ENCODE peak calls at places on chromosome 18, in four cellular contexts. X is adipocyte; Q is small intestine; O is CD4-positive, alpha-beta T cell. N is an unnamed sample. For H3K27me3, the result is how much of the 10 kb centered on the place peaks cover.

GRCh38 chr18:12589419-12589818 is 68.5 kb downstream of the SPIRE1 start:
- DNase-seq in X (no peak), Q (no peak), O (no peak), N (no peak)

GRCh38 chr18:54774423-54774822 is 53.9 kb upstream of the RAB27B start:
- DNase-seq in X (peak), Q (no peak), O (no peak), N (no peak)

GRCh38 chr18:73614812-73615211 is 532.8 kb downstream of the FBXO15 start:
- DNase-seq in X (peak), Q (no peak), O (no peak), N (no peak)

GRCh38 chr18:59821983-59822382 is 77.8 kb upstream of the PMAIP1 start:
- DNase-seq in X (peak), Q (no peak), O (no peak), N (no peak)

GRCh38 chr18:8744656-8745055 is 39.3 kb downstream of the MTCL1 start:
- DNase-seq in X (no peak), Q (peak), O (peak), N (no peak)

GRCh38 chr18:41657189-41657588 is 297.8 kb upstream of the PIK3C3 start:
- DNase-seq in X (no peak), Q (no peak), O (no peak), N (no peak)

GRCh38 chr18:48922203-48922800 is 28.5 kb downstream of the SMAD7 start:
- DNase-seq in X (no peak), Q (no peak), O (no peak), N (no peak)

GRCh38 chr18:40473221-40473620 is 1481.8 kb upstream of the PIK3C3 start:
- DNase-seq in X (no peak), Q (no peak), O (no peak), N (no peak)

GRCh38 chr18:13390196-13390595 is 171.6 kb downstream of the LDLRAD4 start:
- DNase-seq in X (no peak), Q (no peak), O (no peak), N (no peak)

GRCh38 chr18:46071615-46071893 is 506 bp downstream of the PSTPIP2 start:
- DNase-seq in X (no peak), Q (no peak), O (no peak), N (no peak)

GRCh38 chr18:50190236-50190635 is 4.7 kb downstream of the MYO5B start:
- DNase-seq in X (no peak), Q (no peak), O (no peak), N (no peak)

GRCh38 chr18:50189160-50189559 is 5.8 kb downstream of the MYO5B start:
- DNase-seq in X (no peak), Q (no peak), O (no peak), N (no peak)

GRCh38 chr18:50187659-50188058 is 7.3 kb downstream of the MYO5B start:
- DNase-seq in X (no peak), Q (no peak), O (no peak), N (no peak)

GRCh38 chr18:50186385-50186784 is 8.6 kb downstream of the MYO5B start:
- DNase-seq in X (no peak), Q (no peak), O (no peak), N (no peak)

GRCh38 chr18:50188652-50189051 is 6.3 kb downstream of the MYO5B start:
- DNase-seq in X (no peak), Q (peak), O (no peak), N (no peak)
- H3K27me3 ChIP-seq in X (half or more), Q (under half), O (under half), N (half or more)

DNA sequence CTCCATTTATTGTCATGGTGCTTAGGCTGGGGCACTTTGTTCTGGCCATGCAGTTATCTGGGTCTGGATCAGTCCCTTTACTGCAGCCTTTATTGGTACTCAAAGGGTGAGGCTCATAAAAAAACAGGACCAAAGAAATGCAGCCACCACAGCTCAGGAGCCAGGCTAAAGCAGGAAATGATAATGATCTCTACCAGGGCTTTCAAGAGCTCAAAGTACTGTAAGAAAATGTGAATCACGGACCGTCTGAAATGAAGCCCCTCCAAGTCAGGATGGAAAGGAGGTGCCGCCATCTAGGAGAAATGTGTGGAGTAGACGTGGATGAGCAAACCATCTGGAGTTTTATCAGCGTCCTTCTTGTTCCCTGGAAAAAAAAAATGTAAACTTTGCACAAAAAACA is 162.4 kb upstream of the ZNF516 start:
- DNase-seq in X (peak), Q (no peak), O (no peak), N (no peak)
- H3K27me3 ChIP-seq in X (under half), Q (under half), O (under half), N (under half)

DNA sequence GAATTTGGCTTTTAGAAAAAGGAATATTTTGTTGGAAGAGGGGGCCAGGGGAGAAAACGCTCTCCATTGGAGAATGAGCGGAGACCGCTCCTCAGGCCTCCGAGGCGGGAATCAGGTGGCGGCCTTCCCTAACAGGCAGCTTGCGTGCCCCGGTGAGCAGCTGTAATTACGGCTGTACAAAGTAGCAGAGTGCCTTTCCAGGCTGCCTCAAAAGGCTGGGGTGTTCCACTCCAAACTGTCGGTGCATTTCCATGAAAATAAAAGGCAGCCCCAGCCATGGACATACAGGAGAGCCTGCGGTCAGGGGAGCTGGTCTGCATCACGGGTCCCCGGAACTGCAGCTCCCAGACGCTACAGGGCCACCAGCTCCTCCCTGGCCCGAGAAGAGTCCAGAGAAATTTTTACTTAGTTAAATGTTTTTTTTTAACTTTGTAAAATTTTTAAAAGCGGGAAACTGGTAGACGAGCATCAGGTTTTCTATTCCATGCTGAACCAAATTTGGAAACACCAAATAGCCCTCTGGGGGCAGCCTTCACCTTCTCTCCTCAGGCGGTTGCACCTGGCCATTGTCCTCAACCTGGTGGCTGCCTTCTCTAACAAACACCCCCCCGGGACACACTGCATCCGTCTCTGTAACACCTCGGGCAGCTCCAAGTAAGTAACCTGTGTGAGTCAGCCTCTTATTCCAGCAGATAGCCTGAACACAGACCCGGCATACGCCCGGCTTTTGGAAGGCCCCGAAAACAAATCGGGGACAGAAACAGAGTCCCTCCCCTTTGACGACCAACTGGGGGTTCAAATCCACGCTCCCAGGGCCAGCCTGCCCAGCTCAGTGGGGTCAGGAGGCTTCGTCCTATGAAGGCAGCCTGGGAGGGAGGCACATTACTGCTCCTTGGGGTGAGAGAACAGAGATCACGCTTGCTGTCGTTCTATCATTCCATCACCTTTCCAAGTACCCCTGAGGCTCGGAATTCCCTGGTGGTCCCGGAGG is 209.2 kb upstream of the SALL3 start:
- DNase-seq in X (no peak), Q (no peak), O (no peak), N (no peak)
- H3K27me3 ChIP-seq in X (under half), Q (under half), O (under half), N (under half)

GRCh38 chr18:10858477-10858876 is 290.9 kb downstream of the PIEZO2 start:
- DNase-seq in X (no peak), Q (no peak), O (no peak), N (no peak)

GRCh38 chr18:10863026-10863425 is 286.3 kb downstream of the PIEZO2 start:
- DNase-seq in X (no peak), Q (no peak), O (no peak), N (no peak)

GRCh38 chr18:10864722-10865121 is 284.6 kb downstream of the PIEZO2 start:
- DNase-seq in X (no peak), Q (no peak), O (no peak), N (no peak)

GRCh38 chr18:10860382-10860781 is 289.0 kb downstream of the PIEZO2 start:
- DNase-seq in X (no peak), Q (no peak), O (no peak), N (no peak)

GRCh38 chr18:10860937-10861336 is 288.4 kb downstream of the PIEZO2 start:
- DNase-seq in X (peak), Q (peak), O (no peak), N (no peak)
- H3K27me3 ChIP-seq in X (under half), Q (under half), O (under half), N (under half)

DNA sequence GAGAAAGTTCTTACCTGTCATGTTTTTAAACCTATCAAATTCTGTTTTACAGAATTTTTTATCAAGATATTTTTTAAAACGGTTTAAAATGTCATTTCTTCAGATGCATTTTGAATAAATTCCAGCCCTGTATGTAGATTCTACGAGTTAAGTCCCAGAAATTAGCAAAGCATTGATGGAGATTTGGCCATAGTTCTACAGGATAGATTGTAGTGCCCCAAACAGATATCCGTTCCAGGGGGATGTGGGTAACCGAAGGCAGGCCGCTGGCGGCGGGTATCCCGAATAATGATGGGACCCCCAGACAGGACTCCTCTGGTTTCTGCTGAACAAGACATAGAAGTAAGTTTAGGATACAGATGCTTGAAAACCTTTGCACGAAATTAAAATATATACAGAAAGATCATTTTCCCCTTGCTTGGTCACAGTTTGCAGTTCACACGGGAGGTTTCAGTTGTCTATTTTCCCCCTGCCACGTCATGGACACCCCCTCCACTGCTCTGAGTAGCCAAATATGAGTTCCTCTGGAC is 755 bp downstream of the NOL4 start:
- DNase-seq in X (no peak), Q (no peak), O (no peak), N (no peak)
- H3K27me3 ChIP-seq in X (half or more), Q (under half), O (under half), N (under half)

GRCh38 chr18:22182884-22183610 is 13.7 kb downstream of the GATA6 start:
- DNase-seq in X (no peak), Q (no peak), O (no peak), N (no peak)

GRCh38 chr18:22186484-22186971 is 17.1 kb downstream of the GATA6 start:
- DNase-seq in X (no peak), Q (no peak), O (no peak), N (no peak)

GRCh38 chr18:22183647-22184161 is 14.3 kb downstream of the GATA6 start:
- DNase-seq in X (no peak), Q (no peak), O (no peak), N (no peak)

GRCh38 chr18:22185723-22186386 is 16.5 kb downstream of the GATA6 start:
- DNase-seq in X (no peak), Q (no peak), O (no peak), N (no peak)

DNA sequence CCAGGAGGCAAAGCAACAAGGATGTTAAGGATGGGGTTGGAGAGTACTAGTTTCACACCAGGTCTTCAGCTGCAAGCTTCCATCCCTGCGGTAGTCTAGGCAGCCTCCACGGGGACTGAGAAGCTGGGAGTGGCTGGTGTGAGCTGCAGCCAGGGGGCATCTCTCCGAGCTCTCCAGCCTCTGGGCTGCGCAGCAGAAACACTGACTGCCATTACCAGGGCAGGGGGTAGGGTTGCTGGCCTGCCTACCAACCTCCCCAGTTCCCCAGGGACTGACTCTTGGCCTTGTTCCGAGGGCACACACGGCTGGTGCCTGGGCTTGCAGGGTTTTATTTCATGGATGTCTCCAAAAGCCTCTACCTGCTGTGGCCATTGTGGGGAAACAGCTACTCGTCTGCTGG is 15.9 kb downstream of the GATA6 start:
- DNase-seq in X (no peak), Q (no peak), O (no peak), N (no peak)
- H3K27me3 ChIP-seq in X (under half), Q (under half), O (under half), N (under half)

GRCh38 chr18:55897101-55897500 is 309.1 kb upstream of the TCF4 start:
- DNase-seq in X (no peak), Q (no peak), O (no peak), N (no peak)
- H3K27me3 ChIP-seq in X (under half), Q (under half), O (under half), N (under half)

GRCh38 chr18:77940566-77940965 is 690.9 kb downstream of the GALR1 start:
- DNase-seq in X (no peak), Q (no peak), O (no peak), N (no peak)
- H3K27me3 ChIP-seq in X (under half), Q (under half), O (under half), N (under half)

DNA sequence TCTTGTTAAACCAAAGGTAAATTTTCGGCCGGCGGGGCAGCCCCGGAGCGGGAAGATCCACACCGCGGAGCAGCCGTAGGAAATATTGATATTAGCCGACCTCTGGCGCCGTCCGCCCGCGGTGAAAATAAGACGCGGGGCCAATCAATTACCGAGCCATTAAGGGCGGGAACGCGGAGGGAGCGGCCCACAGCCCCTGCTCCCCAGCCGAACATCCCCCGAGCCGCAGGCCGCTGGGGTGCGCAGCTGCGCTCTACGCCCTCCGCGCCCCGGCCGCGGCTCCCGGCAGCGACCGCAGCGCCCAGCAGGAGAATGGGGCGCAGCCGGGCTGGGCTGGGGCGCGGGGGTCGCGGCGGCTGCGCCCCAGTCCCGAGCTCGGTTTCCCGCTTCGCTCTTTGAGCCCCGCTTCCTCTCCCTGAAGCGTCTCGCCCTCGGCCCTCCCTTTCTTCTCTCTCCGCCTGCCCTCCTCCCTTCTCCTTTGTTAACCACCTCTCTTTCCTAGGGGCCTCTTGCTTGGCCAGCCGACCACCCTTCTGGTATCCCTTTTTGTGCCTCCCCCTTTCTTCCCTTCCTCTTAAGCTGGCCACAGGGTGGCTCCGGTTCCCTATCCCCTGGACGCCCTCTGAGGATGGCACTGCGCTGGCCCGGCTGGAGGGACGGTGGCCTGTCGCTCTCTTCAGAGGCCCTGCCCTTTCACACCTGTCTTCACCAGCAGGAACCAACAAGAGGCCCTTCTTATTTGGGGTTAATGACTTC is 40.9 kb downstream of the CELF4 start:
- DNase-seq in X (no peak), Q (no peak), O (no peak), N (no peak)
- H3K27me3 ChIP-seq in X (half or more), Q (under half), O (under half), N (under half)

N was measured in psoas muscle.